ENCODE peak calls at places on chromosome 5, in seven cellular contexts. One of them, this sample, is unnamed.

GRCh38 chr5:96751203-96752169 is 56.3 kb downstream of the ERAP1 start:
- ATAC-seq in Right ventricle myocardium inferior: no peak
- ATAC-seq in CD4-positive, alpha-beta T cell: no peak
- ATAC-seq in pancreas: no peak
- ATAC-seq in mucosa of descending colon: no peak
- ATAC-seq in stimulated activated effector memory CD8-positive, alpha-beta T cell treated with anti-CD3 and anti-CD28 coated beads, Interleukin-12 subunit alpha, Interleukin-12 subunit beta, amount 100 ng/mL, for 72 hours: no peak
- ATAC-seq in psoas muscle: no peak
- ATAC-seq in this sample: peak

GRCh38 chr5:106314221-106314824 is 1356.4 kb downstream of the EFNA5 start:
- ATAC-seq in Right ventricle myocardium inferior: no peak
- ATAC-seq in CD4-positive, alpha-beta T cell: no peak
- ATAC-seq in pancreas: no peak
- ATAC-seq in mucosa of descending colon: no peak
- ATAC-seq in stimulated activated effector memory CD8-positive, alpha-beta T cell treated with anti-CD3 and anti-CD28 coated beads, Interleukin-12 subunit alpha, Interleukin-12 subunit beta, amount 100 ng/mL, for 72 hours: no peak
- ATAC-seq in psoas muscle: no peak
- ATAC-seq in this sample: no peak

GRCh38 chr5:67807116-67807888 is 408.3 kb upstream of the PIK3R1 start:
- ATAC-seq in Right ventricle myocardium inferior: peak
- ATAC-seq in CD4-positive, alpha-beta T cell: no peak
- ATAC-seq in pancreas: no peak
- ATAC-seq in mucosa of descending colon: no peak
- ATAC-seq in stimulated activated effector memory CD8-positive, alpha-beta T cell treated with anti-CD3 and anti-CD28 coated beads, Interleukin-12 subunit alpha, Interleukin-12 subunit beta, amount 100 ng/mL, for 72 hours: peak
- ATAC-seq in psoas muscle: peak
- ATAC-seq in this sample: peak

GRCh38 chr5:55599148-55600050 is 64.6 kb upstream of the PLPP1 start:
- ATAC-seq in Right ventricle myocardium inferior: no peak
- ATAC-seq in CD4-positive, alpha-beta T cell: no peak
- ATAC-seq in pancreas: no peak
- ATAC-seq in mucosa of descending colon: no peak
- ATAC-seq in stimulated activated effector memory CD8-positive, alpha-beta T cell treated with anti-CD3 and anti-CD28 coated beads, Interleukin-12 subunit alpha, Interleukin-12 subunit beta, amount 100 ng/mL, for 72 hours: no peak
- ATAC-seq in psoas muscle: no peak
- ATAC-seq in this sample: no peak

GRCh38 chr5:2981652-2982051 is 230.2 kb upstream of the IRX2 start:
- ATAC-seq in Right ventricle myocardium inferior: no peak
- ATAC-seq in CD4-positive, alpha-beta T cell: no peak
- ATAC-seq in pancreas: no peak
- ATAC-seq in mucosa of descending colon: no peak
- ATAC-seq in stimulated activated effector memory CD8-positive, alpha-beta T cell treated with anti-CD3 and anti-CD28 coated beads, Interleukin-12 subunit alpha, Interleukin-12 subunit beta, amount 100 ng/mL, for 72 hours: no peak
- ATAC-seq in psoas muscle: no peak
- ATAC-seq in this sample: no peak

GRCh38 chr5:78527054-78527884 is 121.3 kb downstream of the LHFPL2 start:
- ATAC-seq in Right ventricle myocardium inferior: peak
- ATAC-seq in CD4-positive, alpha-beta T cell: no peak
- ATAC-seq in pancreas: peak
- ATAC-seq in mucosa of descending colon: peak
- ATAC-seq in stimulated activated effector memory CD8-positive, alpha-beta T cell treated with anti-CD3 and anti-CD28 coated beads, Interleukin-12 subunit alpha, Interleukin-12 subunit beta, amount 100 ng/mL, for 72 hours: no peak
- ATAC-seq in psoas muscle: peak
- ATAC-seq in this sample: peak

GRCh38 chr5:117252566-117252965 is 677.9 kb upstream of the SEMA6A start:
- ATAC-seq in Right ventricle myocardium inferior: no peak
- ATAC-seq in CD4-positive, alpha-beta T cell: no peak
- ATAC-seq in pancreas: no peak
- ATAC-seq in mucosa of descending colon: no peak
- ATAC-seq in stimulated activated effector memory CD8-positive, alpha-beta T cell treated with anti-CD3 and anti-CD28 coated beads, Interleukin-12 subunit alpha, Interleukin-12 subunit beta, amount 100 ng/mL, for 72 hours: no peak
- ATAC-seq in psoas muscle: no peak
- ATAC-seq in this sample: no peak

GRCh38 chr5:116522737-116523136 is 51.9 kb downstream of the SEMA6A start:
- ATAC-seq in Right ventricle myocardium inferior: no peak
- ATAC-seq in CD4-positive, alpha-beta T cell: no peak
- ATAC-seq in pancreas: no peak
- ATAC-seq in mucosa of descending colon: no peak
- ATAC-seq in stimulated activated effector memory CD8-positive, alpha-beta T cell treated with anti-CD3 and anti-CD28 coated beads, Interleukin-12 subunit alpha, Interleukin-12 subunit beta, amount 100 ng/mL, for 72 hours: peak
- ATAC-seq in psoas muscle: no peak
- ATAC-seq in this sample: no peak

GRCh38 chr5:120007619-120008018 is 378.3 kb downstream of the FAM170A start:
- ATAC-seq in Right ventricle myocardium inferior: no peak
- ATAC-seq in CD4-positive, alpha-beta T cell: no peak
- ATAC-seq in pancreas: no peak
- ATAC-seq in mucosa of descending colon: peak
- ATAC-seq in stimulated activated effector memory CD8-positive, alpha-beta T cell treated with anti-CD3 and anti-CD28 coated beads, Interleukin-12 subunit alpha, Interleukin-12 subunit beta, amount 100 ng/mL, for 72 hours: no peak
- ATAC-seq in psoas muscle: no peak
- ATAC-seq in this sample: no peak

GRCh38 chr5:34582364-34582763 is 73.8 kb upstream of the RAI14 start:
- ATAC-seq in Right ventricle myocardium inferior: no peak
- ATAC-seq in CD4-positive, alpha-beta T cell: no peak
- ATAC-seq in pancreas: peak
- ATAC-seq in mucosa of descending colon: no peak
- ATAC-seq in stimulated activated effector memory CD8-positive, alpha-beta T cell treated with anti-CD3 and anti-CD28 coated beads, Interleukin-12 subunit alpha, Interleukin-12 subunit beta, amount 100 ng/mL, for 72 hours: no peak
- ATAC-seq in psoas muscle: no peak
- ATAC-seq in this sample: no peak

GRCh38 chr5:66861402-66861801 is 265.2 kb downstream of the MAST4 start:
- ATAC-seq in Right ventricle myocardium inferior: no peak
- ATAC-seq in CD4-positive, alpha-beta T cell: no peak
- ATAC-seq in pancreas: no peak
- ATAC-seq in mucosa of descending colon: no peak
- ATAC-seq in stimulated activated effector memory CD8-positive, alpha-beta T cell treated with anti-CD3 and anti-CD28 coated beads, Interleukin-12 subunit alpha, Interleukin-12 subunit beta, amount 100 ng/mL, for 72 hours: no peak
- ATAC-seq in psoas muscle: no peak
- ATAC-seq in this sample: peak

GRCh38 chr5:59079622-59080620 is 497.0 kb downstream of the RAB3C start:
- ATAC-seq in Right ventricle myocardium inferior: peak
- ATAC-seq in CD4-positive, alpha-beta T cell: no peak
- ATAC-seq in pancreas: no peak
- ATAC-seq in mucosa of descending colon: peak
- ATAC-seq in stimulated activated effector memory CD8-positive, alpha-beta T cell treated with anti-CD3 and anti-CD28 coated beads, Interleukin-12 subunit alpha, Interleukin-12 subunit beta, amount 100 ng/mL, for 72 hours: no peak
- ATAC-seq in psoas muscle: peak
- ATAC-seq in this sample: peak

GRCh38 chr5:55899344-55899743 is 48.2 kb downstream of the IL31RA start:
- ATAC-seq in Right ventricle myocardium inferior: no peak
- ATAC-seq in CD4-positive, alpha-beta T cell: no peak
- ATAC-seq in pancreas: no peak
- ATAC-seq in mucosa of descending colon: no peak
- ATAC-seq in stimulated activated effector memory CD8-positive, alpha-beta T cell treated with anti-CD3 and anti-CD28 coated beads, Interleukin-12 subunit alpha, Interleukin-12 subunit beta, amount 100 ng/mL, for 72 hours: no peak
- ATAC-seq in psoas muscle: no peak
- ATAC-seq in this sample: no peak

GRCh38 chr5:141880961-141881801 is 3.0 kb upstream of the PCDH1 start:
- ATAC-seq in Right ventricle myocardium inferior: no peak
- ATAC-seq in CD4-positive, alpha-beta T cell: no peak
- ATAC-seq in pancreas: no peak
- ATAC-seq in mucosa of descending colon: no peak
- ATAC-seq in stimulated activated effector memory CD8-positive, alpha-beta T cell treated with anti-CD3 and anti-CD28 coated beads, Interleukin-12 subunit alpha, Interleukin-12 subunit beta, amount 100 ng/mL, for 72 hours: no peak
- ATAC-seq in psoas muscle: no peak
- ATAC-seq in this sample: no peak

GRCh38 chr5:80569961-80570786 is at the start of gene ANKRD34B:
- ATAC-seq in Right ventricle myocardium inferior: no peak
- ATAC-seq in CD4-positive, alpha-beta T cell: no peak
- ATAC-seq in pancreas: no peak
- ATAC-seq in mucosa of descending colon: peak
- ATAC-seq in stimulated activated effector memory CD8-positive, alpha-beta T cell treated with anti-CD3 and anti-CD28 coated beads, Interleukin-12 subunit alpha, Interleukin-12 subunit beta, amount 100 ng/mL, for 72 hours: peak
- ATAC-seq in psoas muscle: no peak
- ATAC-seq in this sample: peak

GRCh38 chr5:178285399-178286225 is 53.0 kb upstream of the PHYKPL start:
- ATAC-seq in Right ventricle myocardium inferior: peak
- ATAC-seq in CD4-positive, alpha-beta T cell: no peak
- ATAC-seq in pancreas: no peak
- ATAC-seq in mucosa of descending colon: no peak
- ATAC-seq in stimulated activated effector memory CD8-positive, alpha-beta T cell treated with anti-CD3 and anti-CD28 coated beads, Interleukin-12 subunit alpha, Interleukin-12 subunit beta, amount 100 ng/mL, for 72 hours: no peak
- ATAC-seq in psoas muscle: no peak
- ATAC-seq in this sample: no peak

GRCh38 chr5:10454591-10455272 is 13.1 kb downstream of the ROPN1L start:
- ATAC-seq in Right ventricle myocardium inferior: no peak
- ATAC-seq in CD4-positive, alpha-beta T cell: no peak
- ATAC-seq in pancreas: no peak
- ATAC-seq in mucosa of descending colon: no peak
- ATAC-seq in stimulated activated effector memory CD8-positive, alpha-beta T cell treated with anti-CD3 and anti-CD28 coated beads, Interleukin-12 subunit alpha, Interleukin-12 subunit beta, amount 100 ng/mL, for 72 hours: no peak
- ATAC-seq in psoas muscle: no peak
- ATAC-seq in this sample: peak

GRCh38 chr5:55597014-55597981 is 62.5 kb upstream of the PLPP1 start:
- ATAC-seq in Right ventricle myocardium inferior: peak
- ATAC-seq in CD4-positive, alpha-beta T cell: no peak
- ATAC-seq in pancreas: no peak
- ATAC-seq in mucosa of descending colon: peak
- ATAC-seq in stimulated activated effector memory CD8-positive, alpha-beta T cell treated with anti-CD3 and anti-CD28 coated beads, Interleukin-12 subunit alpha, Interleukin-12 subunit beta, amount 100 ng/mL, for 72 hours: no peak
- ATAC-seq in psoas muscle: peak
- ATAC-seq in this sample: peak

GRCh38 chr5:14713476-14714384 is 49.2 kb downstream of the OTULIN start:
- ATAC-seq in Right ventricle myocardium inferior: no peak
- ATAC-seq in CD4-positive, alpha-beta T cell: no peak
- ATAC-seq in pancreas: no peak
- ATAC-seq in mucosa of descending colon: peak
- ATAC-seq in stimulated activated effector memory CD8-positive, alpha-beta T cell treated with anti-CD3 and anti-CD28 coated beads, Interleukin-12 subunit alpha, Interleukin-12 subunit beta, amount 100 ng/mL, for 72 hours: peak
- ATAC-seq in psoas muscle: peak
- ATAC-seq in this sample: no peak

GRCh38 chr5:176529824-176530195 is 7.4 kb downstream of the RNF44 start:
- ATAC-seq in Right ventricle myocardium inferior: no peak
- ATAC-seq in CD4-positive, alpha-beta T cell: peak
- ATAC-seq in pancreas: no peak
- ATAC-seq in mucosa of descending colon: peak
- ATAC-seq in stimulated activated effector memory CD8-positive, alpha-beta T cell treated with anti-CD3 and anti-CD28 coated beads, Interleukin-12 subunit alpha, Interleukin-12 subunit beta, amount 100 ng/mL, for 72 hours: peak
- ATAC-seq in psoas muscle: no peak
- ATAC-seq in this sample: no peak

GRCh38 chr5:19233573-19233972 is 754.4 kb downstream of the CDH18 start:
- ATAC-seq in Right ventricle myocardium inferior: no peak
- ATAC-seq in CD4-positive, alpha-beta T cell: no peak
- ATAC-seq in pancreas: no peak
- ATAC-seq in mucosa of descending colon: no peak
- ATAC-seq in stimulated activated effector memory CD8-positive, alpha-beta T cell treated with anti-CD3 and anti-CD28 coated beads, Interleukin-12 subunit alpha, Interleukin-12 subunit beta, amount 100 ng/mL, for 72 hours: no peak
- ATAC-seq in psoas muscle: no peak
- ATAC-seq in this sample: no peak

GRCh38 chr5:143594913-143595818 is 191.7 kb upstream of the NR3C1 start:
- ATAC-seq in Right ventricle myocardium inferior: no peak
- ATAC-seq in CD4-positive, alpha-beta T cell: peak
- ATAC-seq in pancreas: no peak
- ATAC-seq in mucosa of descending colon: no peak
- ATAC-seq in stimulated activated effector memory CD8-positive, alpha-beta T cell treated with anti-CD3 and anti-CD28 coated beads, Interleukin-12 subunit alpha, Interleukin-12 subunit beta, amount 100 ng/mL, for 72 hours: peak
- ATAC-seq in psoas muscle: no peak
- ATAC-seq in this sample: no peak

GRCh38 chr5:42547894-42548293 is 124.7 kb downstream of the GHR start:
- ATAC-seq in Right ventricle myocardium inferior: peak
- ATAC-seq in CD4-positive, alpha-beta T cell: no peak
- ATAC-seq in pancreas: no peak
- ATAC-seq in mucosa of descending colon: no peak
- ATAC-seq in stimulated activated effector memory CD8-positive, alpha-beta T cell treated with anti-CD3 and anti-CD28 coated beads, Interleukin-12 subunit alpha, Interleukin-12 subunit beta, amount 100 ng/mL, for 72 hours: no peak
- ATAC-seq in psoas muscle: no peak
- ATAC-seq in this sample: no peak

GRCh38 chr5:10233505-10233904 is 16.2 kb downstream of the ATPSCKMT start:
- ATAC-seq in Right ventricle myocardium inferior: no peak
- ATAC-seq in CD4-positive, alpha-beta T cell: no peak
- ATAC-seq in pancreas: no peak
- ATAC-seq in mucosa of descending colon: no peak
- ATAC-seq in stimulated activated effector memory CD8-positive, alpha-beta T cell treated with anti-CD3 and anti-CD28 coated beads, Interleukin-12 subunit alpha, Interleukin-12 subunit beta, amount 100 ng/mL, for 72 hours: no peak
- ATAC-seq in psoas muscle: no peak
- ATAC-seq in this sample: no peak

GRCh38 chr5:9288234-9288633 is 257.6 kb downstream of the SEMA5A start:
- ATAC-seq in Right ventricle myocardium inferior: peak
- ATAC-seq in CD4-positive, alpha-beta T cell: no peak
- ATAC-seq in pancreas: no peak
- ATAC-seq in mucosa of descending colon: no peak
- ATAC-seq in stimulated activated effector memory CD8-positive, alpha-beta T cell treated with anti-CD3 and anti-CD28 coated beads, Interleukin-12 subunit alpha, Interleukin-12 subunit beta, amount 100 ng/mL, for 72 hours: no peak
- ATAC-seq in psoas muscle: no peak
- ATAC-seq in this sample: no peak

GRCh38 chr5:178544166-178544834 is 45.9 kb downstream of the COL23A1 start:
- ATAC-seq in Right ventricle myocardium inferior: peak
- ATAC-seq in CD4-positive, alpha-beta T cell: no peak
- ATAC-seq in pancreas: no peak
- ATAC-seq in mucosa of descending colon: no peak
- ATAC-seq in stimulated activated effector memory CD8-positive, alpha-beta T cell treated with anti-CD3 and anti-CD28 coated beads, Interleukin-12 subunit alpha, Interleukin-12 subunit beta, amount 100 ng/mL, for 72 hours: no peak
- ATAC-seq in psoas muscle: no peak
- ATAC-seq in this sample: no peak